ENCODE peak calls at places on chromosomes 13 and 19, in six cellular contexts. M, B, E, W, G and R are unnamed samples.

GRCh38 chr19:45156751-45157150 is 4.0 kb downstream of the NKPD1 start:
- DNase-seq in M (no peak), B (no peak), E (no peak), W (no peak), G (no peak), R (no peak)

GRCh38 chr19:10001899-10002298 is 8.4 kb downstream of the COL5A3 start:
- DNase-seq in M (no peak), B (no peak), E (peak), W (no peak), G (no peak), R (no peak)

GRCh38 chr13:44470623-44471562 is 97.3 kb downstream of the SERP2 start:
- DNase-seq in M (no peak), B (peak), E (peak), W (peak), G (peak), R (peak)

GRCh38 chr13:50167967-50168366 is 152.7 kb downstream of the KCNRG start:
- DNase-seq in M (no peak), B (no peak), E (no peak), W (no peak), G (no peak), R (no peak)

GRCh38 chr13:110006304-110006703 is 219.9 kb upstream of the IRS2 start:
- DNase-seq in M (peak), B (peak), E (no peak), W (peak), G (peak), R (no peak)

GRCh38 chr13:98986226-98986846 is 8.5 kb upstream of the DOCK9 start:
- DNase-seq in M (no peak), B (no peak), E (no peak), W (no peak), G (no peak), R (no peak)

GRCh38 chr19:28292822-28293500 is 920.0 kb downstream of the UQCRFS1 start:
- DNase-seq in M (peak), B (no peak), E (no peak), W (no peak), G (no peak), R (no peak)

GRCh38 chr19:58439576-58440554 is at the start of gene ZNF132:
- DNase-seq in M (peak), B (peak), E (peak), W (peak), G (no peak), R (peak)

GRCh38 chr13:20492641-20493040 is 33.0 kb downstream of the CRYL1 start:
- DNase-seq in M (peak), B (peak), E (peak), W (peak), G (peak), R (no peak)

GRCh38 chr19:44747739-44748425 is 626 bp upstream of the BCL3 start:
- DNase-seq in M (peak), B (peak), E (peak), W (peak), G (no peak), R (no peak)

GRCh38 chr19:5641171-5641570 is 18.3 kb downstream of the SAFB start:
- DNase-seq in M (peak), B (no peak), E (no peak), W (no peak), G (no peak), R (no peak)

GRCh38 chr13:113915012-113915763 is 51.3 kb upstream of the GAS6 start:
- DNase-seq in M (no peak), B (no peak), E (no peak), W (no peak), G (no peak), R (no peak)

GRCh38 chr19:2695288-2695866 is 7.1 kb downstream of the GNG7 start:
- DNase-seq in M (peak), B (no peak), E (no peak), W (no peak), G (no peak), R (no peak)

GRCh38 chr19:37874784-37875183 is 31.6 kb downstream of the WDR87 start:
- DNase-seq in M (no peak), B (peak), E (no peak), W (peak), G (no peak), R (no peak)

GRCh38 chr19:56837892-56838679 is 2.4 kb downstream of the PEG3 start:
- DNase-seq in M (peak), B (no peak), E (peak), W (no peak), G (no peak), R (no peak)

GRCh38 chr13:26446751-26447150 is 110.7 kb upstream of the WASF3 start:
- DNase-seq in M (no peak), B (no peak), E (no peak), W (peak), G (no peak), R (no peak)

GRCh38 chr13:48782429-48782840 is 128.7 kb downstream of the CYSLTR2 start:
- DNase-seq in M (no peak), B (no peak), E (no peak), W (no peak), G (no peak), R (no peak)

GRCh38 chr13:60931858-60932546 is 483.6 kb downstream of the PCDH20 start:
- DNase-seq in M (no peak), B (peak), E (no peak), W (peak), G (no peak), R (no peak)

GRCh38 chr19:35488677-35489076 is 1.6 kb downstream of the KRTDAP start:
- DNase-seq in M (no peak), B (no peak), E (no peak), W (no peak), G (no peak), R (no peak)

GRCh38 chr19:47107953-47108746 is 5.4 kb downstream of the ZC3H4 start:
- DNase-seq in M (peak), B (peak), E (no peak), W (peak), G (no peak), R (no peak)

GRCh38 chr19:40252395-40252794 is 25.9 kb upstream of the CCNP start:
- DNase-seq in M (no peak), B (no peak), E (no peak), W (no peak), G (no peak), R (no peak)

GRCh38 chr13:39875583-39875982 is 220.1 kb downstream of the COG6 start:
- DNase-seq in M (no peak), B (no peak), E (no peak), W (no peak), G (no peak), R (no peak)

GRCh38 chr19:7527516-7528191 is 5.2 kb downstream of the MCOLN1 start:
- DNase-seq in M (no peak), B (no peak), E (no peak), W (no peak), G (no peak), R (no peak)

GRCh38 chr19:31347828-31348314 is 1.4 kb downstream of the TSHZ3 start:
- DNase-seq in M (no peak), B (peak), E (no peak), W (peak), G (no peak), R (no peak)

GRCh38 chr13:27965343-27965739 is 3.8 kb downstream of the CDX2 start:
- DNase-seq in M (no peak), B (no peak), E (no peak), W (no peak), G (no peak), R (no peak)

GRCh38 chr13:27962982-27963381 is 6.1 kb downstream of the CDX2 start:
- DNase-seq in M (no peak), B (no peak), E (no peak), W (no peak), G (no peak), R (no peak)

GRCh38 chr13:27966641-27967202 is 2.4 kb downstream of the CDX2 start:
- DNase-seq in M (no peak), B (no peak), E (no peak), W (no peak), G (no peak), R (no peak)

GRCh38 chr13:27965740-27966640 is 3.1 kb downstream of the CDX2 start:
- DNase-seq in M (no peak), B (no peak), E (no peak), W (no peak), G (no peak), R (no peak)

GRCh38 chr13:27964741-27965323 is 4.3 kb downstream of the CDX2 start:
- DNase-seq in M (no peak), B (no peak), E (no peak), W (no peak), G (no peak), R (no peak)
- TF ChIP-seq EZH2 in M (no peak), B (no peak), E (no peak), W (no peak), G (no peak), R (no peak)

DNA sequence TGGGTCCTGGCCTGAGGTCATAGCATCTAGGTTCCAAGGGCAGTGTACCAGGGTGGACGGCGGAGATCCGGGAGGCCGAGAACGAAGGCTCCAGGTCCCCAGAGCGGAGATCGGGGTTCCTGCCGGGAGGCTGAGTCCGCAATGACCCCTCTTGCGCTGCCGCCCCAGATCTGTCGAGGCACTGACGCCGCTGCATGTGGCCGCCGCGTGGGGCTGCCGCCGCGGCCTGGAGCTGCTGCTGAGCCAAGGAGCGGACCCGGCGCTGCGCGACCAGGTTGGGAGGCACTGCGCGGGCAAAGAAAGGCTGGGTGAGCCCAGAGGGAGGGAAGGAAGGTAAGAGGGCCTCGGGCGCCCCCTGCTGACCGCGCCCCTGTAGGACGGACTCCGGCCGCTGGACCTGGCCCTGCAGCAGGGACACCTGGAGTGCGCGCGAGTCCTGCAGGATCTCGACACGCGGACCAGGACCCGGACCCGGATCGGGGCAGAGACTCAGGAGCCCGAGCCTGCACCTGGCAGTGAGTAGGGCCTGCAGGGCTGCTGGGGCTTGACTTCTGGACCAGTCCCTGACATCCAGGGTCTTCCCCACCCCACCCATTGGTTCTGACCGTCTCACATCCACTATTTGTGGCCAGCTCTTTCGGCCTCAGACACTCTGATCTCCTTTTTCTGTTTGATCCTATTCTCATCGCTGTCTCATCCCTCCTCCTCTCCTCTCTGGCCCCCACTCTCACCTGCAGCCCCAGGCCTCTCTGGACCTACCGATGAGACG is 971 bp downstream of the ANKLE1 start:
- DNase-seq in M (peak), B (peak), E (peak), W (peak), G (peak), R (no peak)
- TF ChIP-seq EZH2 in M (no peak), B (peak), E (no peak), W (no peak), G (no peak), R (no peak)

GRCh38 chr13:27927444-27928352 is 7.9 kb downstream of the PDX1 start:
- DNase-seq in M (no peak), B (no peak), E (no peak), W (no peak), G (no peak), R (no peak)

GRCh38 chr13:27924529-27925141 is 4.8 kb downstream of the PDX1 start:
- DNase-seq in M (no peak), B (no peak), E (no peak), W (no peak), G (no peak), R (no peak)

GRCh38 chr13:27925220-27925991 is 5.6 kb downstream of the PDX1 start:
- DNase-seq in M (no peak), B (no peak), E (no peak), W (no peak), G (no peak), R (no peak)

GRCh38 chr13:27928353-27928804 is 8.6 kb downstream of the PDX1 start:
- DNase-seq in M (no peak), B (no peak), E (no peak), W (no peak), G (no peak), R (no peak)

GRCh38 chr13:27926644-27927434 is 7.0 kb downstream of the PDX1 start:
- DNase-seq in M (no peak), B (no peak), E (no peak), W (no peak), G (no peak), R (no peak)
- TF ChIP-seq EZH2 in M (peak), B (no peak), E (peak), W (peak), G (no peak), R (no peak)

DNA sequence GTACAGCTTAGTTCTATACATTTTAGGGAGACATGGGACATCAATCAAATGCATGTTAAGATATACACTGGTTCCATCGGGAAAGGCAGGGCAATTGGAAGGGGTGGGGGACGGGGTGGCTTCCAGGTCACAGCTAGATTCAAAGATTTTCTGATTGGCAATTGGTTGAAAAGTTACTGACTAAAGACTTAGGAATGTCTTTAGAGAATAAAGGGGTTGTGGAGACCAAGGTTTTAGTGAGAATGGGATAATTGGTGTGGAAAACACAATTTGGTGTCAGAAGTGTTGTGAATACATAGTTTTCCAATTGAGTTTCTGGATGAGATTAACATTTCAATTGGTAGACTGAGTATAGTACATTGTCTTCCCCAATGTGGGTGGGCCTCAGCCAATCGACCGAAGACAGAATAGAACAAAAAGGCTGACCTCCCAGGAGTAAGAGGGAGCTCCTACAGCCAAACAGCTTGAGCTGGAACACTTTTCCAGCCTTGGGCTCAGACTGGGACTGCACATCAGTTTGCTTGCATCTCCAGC is 988 bp upstream of the CCDC169 start:
- DNase-seq in M (no peak), B (no peak), E (peak), W (no peak), G (no peak), R (no peak)
- TF ChIP-seq EZH2 in M (no peak), B (no peak), E (no peak), W (no peak), G (no peak), R (no peak)

GRCh38 chr13:111845621-111846351 is 221.2 kb upstream of the SOX1 start:
- DNase-seq in M (no peak), B (no peak), E (no peak), W (no peak), G (no peak), R (no peak)
- TF ChIP-seq EZH2 in M (no peak), B (no peak), E (no peak), W (no peak), G (no peak), R (no peak)

DNA sequence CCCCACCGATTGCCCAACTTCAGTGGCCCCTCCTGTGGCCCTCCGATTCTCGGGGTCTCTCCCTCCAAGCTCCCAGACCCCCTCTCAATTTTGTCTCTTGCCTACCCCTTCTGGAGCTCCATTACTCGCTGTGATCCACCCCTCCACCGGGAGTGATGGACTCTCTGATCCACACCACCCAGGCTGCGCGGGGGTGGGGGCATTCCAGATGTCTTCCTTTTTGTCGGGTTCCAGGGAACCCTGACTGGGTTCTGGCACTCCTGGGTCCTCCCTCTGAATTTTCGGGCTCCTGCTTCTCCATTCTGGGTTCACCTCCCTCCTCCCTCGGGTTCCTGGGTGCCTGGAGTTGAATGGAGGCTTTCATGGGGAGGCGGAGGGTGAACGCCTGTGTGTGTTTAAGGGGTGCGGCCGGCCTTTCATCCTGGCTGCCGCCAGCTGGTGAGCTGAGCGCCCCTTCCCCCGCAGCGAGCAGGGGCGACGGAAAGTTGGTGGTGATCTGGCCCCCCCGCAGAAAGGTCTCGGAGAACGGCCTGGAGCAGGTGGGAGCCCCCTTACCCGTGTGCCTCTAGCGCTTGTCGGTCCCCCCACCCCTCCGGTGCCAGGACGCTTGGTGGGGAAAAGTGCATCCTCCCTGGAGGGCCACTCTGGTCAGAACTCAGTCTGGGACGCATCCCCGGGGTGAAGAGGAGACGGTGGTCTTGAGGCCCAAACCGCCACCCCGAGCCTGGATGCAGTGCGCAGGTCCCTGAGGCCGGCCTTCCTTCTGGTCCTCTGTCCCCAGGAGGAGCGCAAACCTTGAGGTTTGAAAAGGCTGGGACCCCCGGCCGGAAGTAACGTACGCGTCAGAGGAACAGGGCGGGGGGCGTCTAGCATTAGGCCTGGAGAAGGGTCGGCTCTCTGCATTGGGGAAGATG is 1.6 kb downstream of the MISP3 start:
- DNase-seq in M (peak), B (no peak), E (peak), W (no peak), G (no peak), R (no peak)
- TF ChIP-seq EZH2 in M (no peak), B (no peak), E (no peak), W (no peak), G (no peak), R (no peak)